ENCODE peak calls at places on chromosome 15, in eight cellular contexts. One of them, this sample, is unnamed.

GRCh38 chr15:66724732-66725467 is 22.9 kb downstream of the SMAD6 start:
- DNase-seq in natural killer cell: no peak
- DNase-seq in prostate gland: no peak
- DNase-seq in esophagus muscularis mucosa: no peak
- DNase-seq in hepatocyte: peak; percentile 43
- DNase-seq in WTC11: no peak
- DNase-seq in cardiac fibroblast: no peak
- DNase-seq in heart right ventricle: no peak
- DNase-seq in this sample: no peak

GRCh38 chr15:89822951-89823701 is 8.5 kb upstream of the ANPEP start:
- DNase-seq in natural killer cell: no peak
- DNase-seq in prostate gland: no peak
- DNase-seq in esophagus muscularis mucosa: no peak
- DNase-seq in hepatocyte: no peak
- DNase-seq in WTC11: no peak
- DNase-seq in cardiac fibroblast: peak; percentile 80
- DNase-seq in heart right ventricle: no peak
- DNase-seq in this sample: no peak

GRCh38 chr15:51801391-51801835 is 28.0 kb upstream of the TMOD3 start:
- DNase-seq in natural killer cell: no peak
- DNase-seq in prostate gland: no peak
- DNase-seq in esophagus muscularis mucosa: no peak
- DNase-seq in hepatocyte: peak; percentile 27
- DNase-seq in WTC11: peak; percentile 63
- DNase-seq in cardiac fibroblast: peak; percentile 44
- DNase-seq in heart right ventricle: peak; percentile 54
- DNase-seq in this sample: no peak

GRCh38 chr15:68774120-68774519 is 46.6 kb downstream of the ANP32A start:
- DNase-seq in natural killer cell: no peak
- DNase-seq in prostate gland: no peak
- DNase-seq in esophagus muscularis mucosa: no peak
- DNase-seq in hepatocyte: no peak
- DNase-seq in WTC11: no peak
- DNase-seq in cardiac fibroblast: peak; percentile 15
- DNase-seq in heart right ventricle: no peak
- DNase-seq in this sample: no peak

GRCh38 chr15:45704329-45705249 is 69.8 kb downstream of the SQOR start:
- DNase-seq in natural killer cell: no peak
- DNase-seq in prostate gland: no peak
- DNase-seq in esophagus muscularis mucosa: no peak
- DNase-seq in hepatocyte: peak; percentile 84
- DNase-seq in WTC11: peak; percentile 82
- DNase-seq in cardiac fibroblast: peak; percentile 57
- DNase-seq in heart right ventricle: peak; percentile 21
- DNase-seq in this sample: no peak

GRCh38 chr15:22240951-22241350 is 160.6 kb downstream of the OR4M2 start:
- DNase-seq in natural killer cell: no peak
- DNase-seq in prostate gland: no peak
- DNase-seq in esophagus muscularis mucosa: no peak
- DNase-seq in hepatocyte: no peak
- DNase-seq in WTC11: no peak
- DNase-seq in cardiac fibroblast: no peak
- DNase-seq in heart right ventricle: no peak
- DNase-seq in this sample: no peak

GRCh38 chr15:36361351-36361870 is 218.0 kb upstream of the CDIN1 start:
- DNase-seq in natural killer cell: no peak
- DNase-seq in prostate gland: no peak
- DNase-seq in esophagus muscularis mucosa: no peak
- DNase-seq in hepatocyte: no peak
- DNase-seq in WTC11: no peak
- DNase-seq in cardiac fibroblast: peak; percentile 78
- DNase-seq in heart right ventricle: no peak
- DNase-seq in this sample: no peak

GRCh38 chr15:87610366-87610765 is 646.2 kb downstream of the NTRK3 start:
- DNase-seq in natural killer cell: no peak
- DNase-seq in prostate gland: no peak
- DNase-seq in esophagus muscularis mucosa: no peak
- DNase-seq in hepatocyte: no peak
- DNase-seq in WTC11: no peak
- DNase-seq in cardiac fibroblast: peak; percentile 69
- DNase-seq in heart right ventricle: no peak
- DNase-seq in this sample: no peak

GRCh38 chr15:70523634-70524033 is 239.7 kb downstream of the UACA start:
- DNase-seq in natural killer cell: peak; percentile 12
- DNase-seq in prostate gland: no peak
- DNase-seq in esophagus muscularis mucosa: no peak
- DNase-seq in hepatocyte: no peak
- DNase-seq in WTC11: no peak
- DNase-seq in cardiac fibroblast: no peak
- DNase-seq in heart right ventricle: no peak
- DNase-seq in this sample: no peak

GRCh38 chr15:73142802-73143762 is 90.8 kb downstream of the NEO1 start:
- DNase-seq in natural killer cell: no peak
- DNase-seq in prostate gland: no peak
- DNase-seq in esophagus muscularis mucosa: no peak
- DNase-seq in hepatocyte: no peak
- DNase-seq in WTC11: no peak
- DNase-seq in cardiac fibroblast: no peak
- DNase-seq in heart right ventricle: no peak
- DNase-seq in this sample: no peak

GRCh38 chr15:90294159-90294558 is 28.7 kb downstream of the NGRN start:
- DNase-seq in natural killer cell: no peak
- DNase-seq in prostate gland: no peak
- DNase-seq in esophagus muscularis mucosa: no peak
- DNase-seq in hepatocyte: no peak
- DNase-seq in WTC11: no peak
- DNase-seq in cardiac fibroblast: no peak
- DNase-seq in heart right ventricle: no peak
- DNase-seq in this sample: peak; percentile 23

GRCh38 chr15:40693904-40694705 is 869 bp upstream of the RAD51 start:
- DNase-seq in natural killer cell: no peak
- DNase-seq in prostate gland: no peak
- DNase-seq in esophagus muscularis mucosa: no peak
- DNase-seq in hepatocyte: no peak
- DNase-seq in WTC11: no peak
- DNase-seq in cardiac fibroblast: peak; percentile 9
- DNase-seq in heart right ventricle: no peak
- DNase-seq in this sample: no peak

GRCh38 chr15:40286061-40286532 is 3.2 kb upstream of the ANKRD63 start:
- DNase-seq in natural killer cell: no peak
- DNase-seq in prostate gland: no peak
- DNase-seq in esophagus muscularis mucosa: no peak
- DNase-seq in hepatocyte: no peak
- DNase-seq in WTC11: no peak
- DNase-seq in cardiac fibroblast: no peak
- DNase-seq in heart right ventricle: no peak
- DNase-seq in this sample: no peak

GRCh38 chr15:53843869-53844569 is 84.6 kb upstream of the WDR72 start:
- DNase-seq in natural killer cell: no peak
- DNase-seq in prostate gland: no peak
- DNase-seq in esophagus muscularis mucosa: no peak
- DNase-seq in hepatocyte: peak; percentile 31
- DNase-seq in WTC11: no peak
- DNase-seq in cardiac fibroblast: no peak
- DNase-seq in heart right ventricle: no peak
- DNase-seq in this sample: no peak

GRCh38 chr15:77582763-77583162 is 49.9 kb downstream of the LINGO1 start:
- DNase-seq in natural killer cell: no peak
- DNase-seq in prostate gland: peak; percentile 12
- DNase-seq in esophagus muscularis mucosa: no peak
- DNase-seq in hepatocyte: peak; percentile 40
- DNase-seq in WTC11: no peak
- DNase-seq in cardiac fibroblast: no peak
- DNase-seq in heart right ventricle: no peak
- DNase-seq in this sample: no peak

GRCh38 chr15:71272932-71273331 is 157.7 kb downstream of the THSD4 start:
- DNase-seq in natural killer cell: no peak
- DNase-seq in prostate gland: no peak
- DNase-seq in esophagus muscularis mucosa: no peak
- DNase-seq in hepatocyte: no peak
- DNase-seq in WTC11: no peak
- DNase-seq in cardiac fibroblast: peak; percentile 49
- DNase-seq in heart right ventricle: no peak
- DNase-seq in this sample: no peak

GRCh38 chr15:83430436-83430835 is 16.7 kb upstream of the SH3GL3 start:
- DNase-seq in natural killer cell: no peak
- DNase-seq in prostate gland: no peak
- DNase-seq in esophagus muscularis mucosa: no peak
- DNase-seq in hepatocyte: no peak
- DNase-seq in WTC11: no peak
- DNase-seq in cardiac fibroblast: no peak
- DNase-seq in heart right ventricle: no peak
- DNase-seq in this sample: no peak

GRCh38 chr15:77797270-77797669 is 164.6 kb upstream of the LINGO1 start:
- DNase-seq in natural killer cell: no peak
- DNase-seq in prostate gland: no peak
- DNase-seq in esophagus muscularis mucosa: no peak
- DNase-seq in hepatocyte: no peak
- DNase-seq in WTC11: no peak
- DNase-seq in cardiac fibroblast: no peak
- DNase-seq in heart right ventricle: no peak
- DNase-seq in this sample: no peak

GRCh38 chr15:27459836-27460235 is 488.9 kb downstream of the GABRG3 start:
- DNase-seq in natural killer cell: no peak
- DNase-seq in prostate gland: no peak
- DNase-seq in esophagus muscularis mucosa: no peak
- DNase-seq in hepatocyte: no peak
- DNase-seq in WTC11: no peak
- DNase-seq in cardiac fibroblast: no peak
- DNase-seq in heart right ventricle: no peak
- DNase-seq in this sample: no peak

GRCh38 chr15:62071711-62072308 is 5.0 kb downstream of the C2CD4A start:
- DNase-seq in natural killer cell: no peak
- DNase-seq in prostate gland: no peak
- DNase-seq in esophagus muscularis mucosa: no peak
- DNase-seq in hepatocyte: peak; percentile 59
- DNase-seq in WTC11: no peak
- DNase-seq in cardiac fibroblast: peak; percentile 76
- DNase-seq in heart right ventricle: no peak
- DNase-seq in this sample: no peak

GRCh38 chr15:33116218-33116617 is 78.3 kb downstream of the FMN1 start:
- DNase-seq in natural killer cell: no peak
- DNase-seq in prostate gland: no peak
- DNase-seq in esophagus muscularis mucosa: no peak
- DNase-seq in hepatocyte: no peak
- DNase-seq in WTC11: no peak
- DNase-seq in cardiac fibroblast: no peak
- DNase-seq in heart right ventricle: no peak
- DNase-seq in this sample: no peak
- TF ChIP-seq CTCF in natural killer cell: no peak
- TF ChIP-seq CTCF in prostate gland: no peak
- TF ChIP-seq CTCF in esophagus muscularis mucosa: no peak
- TF ChIP-seq CTCF in hepatocyte: no peak
- TF ChIP-seq CTCF in WTC11: no peak
- TF ChIP-seq CTCF in cardiac fibroblast: no peak
- TF ChIP-seq CTCF in heart right ventricle: no peak
- TF ChIP-seq CTCF in this sample: no peak

GRCh38 chr15:75161106-75161505 is 40.6 kb upstream of the C15orf39 start:
- DNase-seq in natural killer cell: no peak
- DNase-seq in prostate gland: no peak
- DNase-seq in esophagus muscularis mucosa: no peak
- DNase-seq in hepatocyte: no peak
- DNase-seq in WTC11: no peak
- DNase-seq in cardiac fibroblast: no peak
- DNase-seq in heart right ventricle: no peak
- DNase-seq in this sample: no peak
- TF ChIP-seq CTCF in natural killer cell: no peak
- TF ChIP-seq CTCF in prostate gland: no peak
- TF ChIP-seq CTCF in esophagus muscularis mucosa: no peak
- TF ChIP-seq CTCF in hepatocyte: no peak
- TF ChIP-seq CTCF in WTC11: no peak
- TF ChIP-seq CTCF in cardiac fibroblast: no peak
- TF ChIP-seq CTCF in heart right ventricle: no peak
- TF ChIP-seq CTCF in this sample: no peak

DNA sequence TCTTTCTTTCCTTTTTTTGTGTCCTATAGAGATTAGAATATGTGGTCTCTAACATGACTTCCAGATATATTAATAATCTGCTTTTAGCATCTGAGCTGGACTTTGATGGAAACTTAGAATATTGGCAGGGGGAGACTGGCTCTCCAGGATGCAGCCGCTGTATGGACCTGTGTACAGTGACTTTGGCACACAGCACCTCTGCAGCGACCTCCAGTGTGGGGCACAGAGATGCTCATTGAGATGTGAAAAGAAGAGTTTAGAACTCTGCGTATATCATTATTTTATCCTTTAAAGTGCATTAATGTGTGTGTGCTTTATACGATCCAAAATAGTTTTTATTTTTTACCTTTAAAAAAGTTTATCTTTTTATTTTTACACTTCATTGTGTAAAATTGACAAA is 18.3 kb downstream of the CFAP161 start:
- DNase-seq in natural killer cell: no peak
- DNase-seq in prostate gland: no peak
- DNase-seq in esophagus muscularis mucosa: peak; percentile 47
- DNase-seq in hepatocyte: no peak
- DNase-seq in WTC11: no peak
- DNase-seq in cardiac fibroblast: no peak
- DNase-seq in heart right ventricle: no peak
- DNase-seq in this sample: no peak
- TF ChIP-seq CTCF in natural killer cell: no peak
- TF ChIP-seq CTCF in prostate gland: no peak
- TF ChIP-seq CTCF in esophagus muscularis mucosa: no peak
- TF ChIP-seq CTCF in hepatocyte: no peak
- TF ChIP-seq CTCF in WTC11: no peak
- TF ChIP-seq CTCF in cardiac fibroblast: no peak
- TF ChIP-seq CTCF in heart right ventricle: no peak
- TF ChIP-seq CTCF in this sample: no peak

GRCh38 chr15:92273732-92274131 is 119.9 kb upstream of the ST8SIA2 start:
- DNase-seq in natural killer cell: no peak
- DNase-seq in prostate gland: no peak
- DNase-seq in esophagus muscularis mucosa: no peak
- DNase-seq in hepatocyte: no peak
- DNase-seq in WTC11: no peak
- DNase-seq in cardiac fibroblast: no peak
- DNase-seq in heart right ventricle: no peak
- DNase-seq in this sample: no peak

GRCh38 chr15:92272106-92272505 is 121.6 kb upstream of the ST8SIA2 start:
- DNase-seq in natural killer cell: no peak
- DNase-seq in prostate gland: no peak
- DNase-seq in esophagus muscularis mucosa: no peak
- DNase-seq in hepatocyte: no peak
- DNase-seq in WTC11: no peak
- DNase-seq in cardiac fibroblast: no peak
- DNase-seq in heart right ventricle: no peak
- DNase-seq in this sample: no peak

GRCh38 chr15:92273286-92273685 is 120.4 kb upstream of the ST8SIA2 start:
- DNase-seq in natural killer cell: no peak
- DNase-seq in prostate gland: no peak
- DNase-seq in esophagus muscularis mucosa: peak; percentile 84
- DNase-seq in hepatocyte: no peak
- DNase-seq in WTC11: no peak
- DNase-seq in cardiac fibroblast: no peak
- DNase-seq in heart right ventricle: no peak
- DNase-seq in this sample: no peak

DNA sequence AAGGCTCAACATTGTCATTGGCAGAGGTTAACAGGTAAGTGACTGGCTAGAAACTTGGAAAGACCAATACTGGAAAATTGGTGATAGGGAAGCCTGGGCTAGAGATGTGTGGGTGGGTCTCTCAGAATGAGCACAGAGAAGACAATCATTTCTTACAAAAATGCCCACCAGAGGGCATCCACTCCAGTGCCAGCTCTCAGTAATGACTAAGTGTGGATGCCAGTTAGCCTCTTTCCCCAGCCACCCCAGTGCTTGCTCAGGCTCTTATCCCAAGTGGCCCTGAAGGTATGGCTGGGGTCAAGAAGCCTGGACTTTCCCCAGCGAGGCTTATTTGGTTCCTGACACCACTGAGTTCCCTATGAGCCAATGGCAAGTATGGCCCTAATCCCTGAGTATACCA is 115.9 kb upstream of the ST8SIA2 start:
- DNase-seq in natural killer cell: no peak
- DNase-seq in prostate gland: no peak
- DNase-seq in esophagus muscularis mucosa: peak; percentile 87
- DNase-seq in hepatocyte: peak; percentile 15
- DNase-seq in WTC11: no peak
- DNase-seq in cardiac fibroblast: peak; percentile 2
- DNase-seq in heart right ventricle: no peak
- DNase-seq in this sample: no peak
- TF ChIP-seq CTCF in natural killer cell: no peak
- TF ChIP-seq CTCF in prostate gland: no peak
- TF ChIP-seq CTCF in esophagus muscularis mucosa: peak; percentile 26
- TF ChIP-seq CTCF in hepatocyte: peak; percentile 26
- TF ChIP-seq CTCF in WTC11: no peak
- TF ChIP-seq CTCF in cardiac fibroblast: no peak
- TF ChIP-seq CTCF in heart right ventricle: peak; percentile 56
- TF ChIP-seq CTCF in this sample: no peak